ENCODE peak calls at places on chromosome 22, in six cellular contexts. B is H1, V is GM12892, R is GM12878, S is K562, Z is HepG2. N is an unnamed sample.

GRCh38 chr22:45072322-45072903 is 62.6 kb upstream of the PHF21B start:
- DNase-seq in B (no peak), V (no peak), R (no peak), S (peak), Z (no peak), N (no peak)

GRCh38 chr22:48954781-48955311 is 872.8 kb downstream of the BRD1 start:
- DNase-seq in B (no peak), V (no peak), R (no peak), S (no peak), Z (no peak), N (no peak)

GRCh38 chr22:29026579-29026978 is 35.1 kb downstream of the C22orf31 start:
- DNase-seq in B (no peak), V (no peak), R (no peak), S (no peak), Z (no peak), N (no peak)

GRCh38 chr22:42562684-42563083 is 8.9 kb downstream of the SERHL2 start:
- DNase-seq in B (no peak), V (no peak), R (no peak), S (no peak), Z (no peak), N (no peak)

GRCh38 chr22:49207008-49207775 is 620.5 kb downstream of the BRD1 start:
- DNase-seq in B (no peak), V (no peak), R (no peak), S (no peak), Z (no peak), N (no peak)

GRCh38 chr22:40631925-40632324 is 4.6 kb downstream of the MRTFA start:
- DNase-seq in B (no peak), V (no peak), R (no peak), S (no peak), Z (no peak), N (no peak)

GRCh38 chr22:38291201-38291777 is 18.5 kb upstream of the TMEM184B start:
- DNase-seq in B (no peak), V (no peak), R (no peak), S (no peak), Z (no peak), N (no peak)

GRCh38 chr22:18024276-18024939 is at the start of gene MICAL3:
- DNase-seq in B (no peak), V (peak), R (no peak), S (peak), Z (no peak), N (peak)

GRCh38 chr22:39534092-39534506 is 1.6 kb upstream of the RPS19BP1 start:
- DNase-seq in B (no peak), V (no peak), R (no peak), S (no peak), Z (peak), N (no peak)

GRCh38 chr22:33803371-33803770 is 116.9 kb downstream of the LARGE1 start:
- DNase-seq in B (no peak), V (no peak), R (no peak), S (no peak), Z (no peak), N (no peak)

GRCh38 chr22:41873391-41873790 is 40.5 kb downstream of the SREBF2 start:
- DNase-seq in B (no peak), V (no peak), R (no peak), S (no peak), Z (no peak), N (no peak)

GRCh38 chr22:18000441-18001039 is 23.8 kb downstream of the MICAL3 start:
- DNase-seq in B (no peak), V (no peak), R (no peak), S (peak), Z (no peak), N (no peak)

GRCh38 chr22:49448546-49448945 is 379.1 kb downstream of the BRD1 start:
- DNase-seq in B (no peak), V (no peak), R (no peak), S (no peak), Z (no peak), N (no peak)

GRCh38 chr22:40183029-40183581 is 5.4 kb downstream of the TNRC6B start:
- DNase-seq in B (no peak), V (no peak), R (no peak), S (peak), Z (peak), N (no peak)

GRCh38 chr22:50733521-50734342 is 4.3 kb upstream of the ACR start:
- DNase-seq in B (no peak), V (no peak), R (no peak), S (no peak), Z (no peak), N (no peak)

GRCh38 chr22:49460662-49461371 is 366.9 kb downstream of the BRD1 start:
- DNase-seq in B (no peak), V (no peak), R (no peak), S (no peak), Z (no peak), N (no peak)

GRCh38 chr22:25839755-25840154 is 97.8 kb downstream of the MYO18B start:
- DNase-seq in B (no peak), V (no peak), R (no peak), S (no peak), Z (no peak), N (no peak)

GRCh38 chr22:34847072-34847471 is 218.9 kb upstream of the ISX start:
- DNase-seq in B (no peak), V (no peak), R (peak), S (no peak), Z (no peak), N (no peak)

GRCh38 chr22:32958021-32958420 is 100.2 kb downstream of the SYN3 start:
- DNase-seq in B (no peak), V (no peak), R (no peak), S (no peak), Z (no peak), N (no peak)

GRCh38 chr22:43242627-43243026 is 55.7 kb upstream of the TTLL12 start:
- DNase-seq in B (no peak), V (no peak), R (no peak), S (no peak), Z (peak), N (no peak)

GRCh38 chr22:39388261-39389011 is 11.1 kb upstream of the TAB1 start:
- DNase-seq in B (peak), V (peak), R (no peak), S (peak), Z (peak), N (peak)

GRCh38 chr22:50145741-50146439 is 24.6 kb upstream of the PANX2 start:
- DNase-seq in B (no peak), V (no peak), R (no peak), S (no peak), Z (no peak), N (no peak)

GRCh38 chr22:22981670-22982571 is 88.4 kb upstream of the GNAZ start:
- DNase-seq in B (no peak), V (no peak), R (no peak), S (no peak), Z (no peak), N (no peak)

GRCh38 chr22:23409976-23410375 is 170.1 kb downstream of the IGLL1 start:
- DNase-seq in B (no peak), V (no peak), R (no peak), S (no peak), Z (no peak), N (no peak)

GRCh38 chr22:37633082-37633692 is 6.3 kb upstream of the SH3BP1 start:
- DNase-seq in B (no peak), V (peak), R (peak), S (no peak), Z (no peak), N (peak)

GRCh38 chr22:41846268-41847002 is 13.5 kb downstream of the SREBF2 start:
- DNase-seq in B (no peak), V (no peak), R (no peak), S (no peak), Z (no peak), N (no peak)

GRCh38 chr22:41001722-41002122 is 50.5 kb downstream of the RBX1 start:
- DNase-seq in B (no peak), V (no peak), R (no peak), S (no peak), Z (peak), N (no peak)

GRCh38 chr22:45112136-45112879 is 51.4 kb upstream of the NUP50 start:
- DNase-seq in B (no peak), V (no peak), R (no peak), S (no peak), Z (no peak), N (no peak)

GRCh38 chr22:39236321-39237275 is 8.2 kb downstream of the PDGFB start:
- DNase-seq in B (no peak), V (no peak), R (peak), S (peak), Z (no peak), N (no peak)

GRCh38 chr22:40028098-40028425 is 33.3 kb downstream of the FAM83F start:
- DNase-seq in B (no peak), V (no peak), R (no peak), S (no peak), Z (no peak), N (no peak)

GRCh38 chr22:44975444-44976262 is 34.2 kb downstream of the PHF21B start:
- DNase-seq in B (peak), V (peak), R (no peak), S (peak), Z (peak), N (peak)

GRCh38 chr22:46123694-46124382 is 26.5 kb upstream of the PPARA start:
- DNase-seq in B (no peak), V (no peak), R (no peak), S (no peak), Z (no peak), N (no peak)

GRCh38 chr22:46122980-46123693 is 27.2 kb upstream of the PPARA start:
- DNase-seq in B (no peak), V (no peak), R (no peak), S (no peak), Z (no peak), N (no peak)

GRCh38 chr22:46121523-46122287 is 28.6 kb upstream of the PPARA start:
- DNase-seq in B (no peak), V (no peak), R (no peak), S (no peak), Z (no peak), N (no peak)

GRCh38 chr22:46121079-46121478 is 29.2 kb upstream of the PPARA start:
- DNase-seq in B (no peak), V (no peak), R (no peak), S (no peak), Z (no peak), N (no peak)

GRCh38 chr22:46122511-46122971 is 27.8 kb upstream of the PPARA start:
- DNase-seq in B (no peak), V (peak), R (no peak), S (peak), Z (peak), N (peak)
- TF ChIP-seq TAF1 in B (no peak), V (no peak), R (no peak), S (no peak), Z (no peak), N (no peak)

DNA sequence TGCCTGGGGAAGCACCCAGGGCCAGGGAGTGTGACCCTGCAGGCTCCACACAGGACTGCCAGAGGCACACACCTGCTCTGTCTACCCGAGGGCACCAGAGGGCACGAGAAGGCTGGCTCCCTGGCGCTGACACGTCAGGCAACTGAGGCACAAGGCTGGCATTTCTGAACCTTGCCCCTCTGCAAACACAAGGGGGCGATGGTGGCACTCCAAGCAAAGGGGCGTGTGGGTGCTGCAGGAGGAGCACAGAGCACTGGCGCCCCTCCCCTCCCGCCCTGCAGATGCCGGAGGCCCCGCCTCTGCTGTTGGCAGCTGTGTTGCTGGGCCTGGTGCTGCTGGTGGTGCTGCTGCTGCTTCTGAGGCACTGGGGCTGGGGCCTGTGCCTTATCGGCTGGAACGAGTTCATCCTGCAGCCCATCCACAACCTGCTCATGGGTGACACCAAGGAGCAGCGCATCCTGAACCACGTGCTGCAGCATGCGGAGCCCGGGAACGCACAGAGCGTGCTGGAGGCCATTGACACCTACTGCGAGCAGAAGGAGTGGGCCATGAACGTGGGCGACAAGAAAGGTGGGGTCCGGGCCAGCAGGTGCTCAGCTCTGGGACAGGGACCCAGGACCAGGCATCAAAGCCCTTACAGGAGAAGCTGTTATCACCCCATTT is 20.8 kb upstream of the TXNRD2 start:
- DNase-seq in B (peak), V (peak), R (no peak), S (peak), Z (peak), N (peak)
- TF ChIP-seq POLR2A in B (no peak), V (no peak), R (peak), S (peak), Z (peak), N (no peak)

GRCh38 chr22:27074016-27074415 is 416.6 kb downstream of the MIAT start:
- DNase-seq in B (no peak), V (no peak), R (no peak), S (no peak), Z (no peak), N (no peak)

GRCh38 chr22:27080191-27080590 is 422.8 kb downstream of the MIAT start:
- DNase-seq in B (no peak), V (no peak), R (no peak), S (no peak), Z (no peak), N (no peak)

GRCh38 chr22:27075891-27076290 is 418.5 kb downstream of the MIAT start:
- DNase-seq in B (no peak), V (no peak), R (no peak), S (no peak), Z (no peak), N (no peak)

GRCh38 chr22:27075028-27075678 is 417.8 kb downstream of the MIAT start:
- DNase-seq in B (no peak), V (no peak), R (no peak), S (no peak), Z (no peak), N (no peak)
- TF ChIP-seq TAF1 in B (no peak), V (no peak), R (no peak), S (no peak), Z (no peak), N (no peak)

GRCh38 chr22:31343235-31344191 is 2.6 kb downstream of the PATZ1 start:
- DNase-seq in B (peak), V (no peak), R (no peak), S (peak), Z (no peak), N (no peak)
- TF ChIP-seq POLR2A in B (peak), V (peak), R (peak), S (no peak), Z (peak), N (no peak)

DNA sequence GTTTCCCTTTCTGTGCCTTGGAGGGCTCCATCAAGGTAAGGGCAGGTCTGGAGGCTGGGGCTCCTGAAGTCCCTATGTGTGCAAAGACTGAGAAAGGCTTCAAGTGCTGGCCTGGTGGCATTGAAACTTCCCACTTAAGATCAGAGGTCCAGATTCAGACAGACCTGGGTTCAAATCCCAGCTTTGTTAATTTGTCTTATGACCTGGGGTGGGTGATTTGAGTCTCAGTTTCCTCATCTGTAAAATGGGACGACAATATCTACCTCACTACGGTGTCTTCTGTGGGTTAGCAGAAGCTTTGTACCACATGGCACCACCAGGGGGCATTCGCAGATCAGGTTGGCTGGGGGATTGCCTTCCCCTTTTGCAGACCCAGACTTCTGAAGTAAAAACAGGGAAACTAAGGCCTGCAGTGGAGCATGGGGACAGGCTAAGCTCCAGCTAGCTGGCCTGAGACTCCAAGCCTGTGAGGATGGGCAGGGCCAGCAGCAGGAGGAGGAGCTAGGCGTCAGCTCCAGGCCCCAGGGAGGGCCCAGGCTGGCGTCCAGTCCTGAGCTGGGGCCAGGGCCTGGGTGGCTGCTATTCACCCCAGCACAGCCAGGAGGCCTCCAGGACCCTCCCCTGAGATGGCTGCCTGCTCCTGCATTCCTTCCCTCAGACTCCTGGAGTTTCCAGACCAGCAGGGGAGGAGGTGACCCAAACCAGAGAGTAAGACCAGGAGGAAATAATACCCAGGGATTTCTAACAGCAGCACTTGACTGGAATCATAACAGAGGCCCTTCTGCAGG is 1.5 kb downstream of the CASTOR1 start:
- DNase-seq in B (peak), V (peak), R (no peak), S (peak), Z (peak), N (peak)
- TF ChIP-seq TAF1 in B (no peak), V (no peak), R (no peak), S (no peak), Z (peak), N (no peak)

DNA sequence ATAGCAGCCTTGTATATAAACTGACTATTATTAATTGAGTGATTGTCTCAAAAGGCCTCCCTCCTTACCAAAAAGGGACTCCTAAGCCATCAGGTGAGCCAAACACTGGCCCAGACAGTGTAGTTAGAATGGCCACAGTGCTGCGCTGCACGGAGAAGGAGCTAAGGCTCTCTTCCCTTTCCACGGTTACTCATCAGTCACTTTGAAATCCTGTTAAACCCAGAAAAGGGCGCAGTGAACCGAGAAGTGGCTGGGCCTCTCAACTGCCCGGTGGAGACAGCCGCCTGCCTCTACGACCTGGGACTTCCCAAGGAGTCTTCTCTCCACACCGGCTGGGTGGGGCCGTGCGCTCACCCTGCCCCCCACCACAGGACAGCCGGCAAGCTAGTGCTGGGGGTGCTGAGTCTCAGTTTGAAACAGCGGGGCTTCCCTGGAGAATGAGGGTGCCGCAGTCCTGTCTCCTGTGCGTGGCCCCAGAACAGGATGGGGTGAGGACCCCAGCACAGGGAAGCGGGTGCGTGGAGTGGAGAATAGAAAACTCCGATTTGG is 1.3 kb downstream of the MYH9 start:
- DNase-seq in B (no peak), V (peak), R (peak), S (peak), Z (no peak), N (no peak)
- TF ChIP-seq POLR2A in B (no peak), V (no peak), R (no peak), S (no peak), Z (no peak), N (peak)

DNA sequence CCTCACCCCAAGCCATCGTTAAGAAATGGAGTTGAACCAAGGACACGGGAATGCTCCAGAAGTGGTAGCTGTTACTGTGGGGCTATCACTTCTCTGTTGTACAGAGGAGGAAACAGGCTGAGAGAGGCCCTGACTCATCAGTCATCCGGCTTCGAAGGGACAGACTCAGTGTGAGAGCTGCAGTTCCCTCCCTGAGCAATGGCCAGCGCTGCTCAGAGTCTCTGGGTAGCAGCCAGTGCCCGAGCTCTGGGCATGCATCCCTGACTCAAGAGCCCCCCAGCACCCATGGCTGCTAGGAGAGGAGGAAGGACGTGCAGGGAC is 291.4 kb downstream of the TBC1D22A start:
- DNase-seq in B (no peak), V (no peak), R (no peak), S (no peak), Z (no peak), N (no peak)
- TF ChIP-seq TAF1 in B (no peak), V (no peak), R (no peak), S (no peak), Z (no peak), N (no peak)

GRCh38 chr22:19292262-19293230 is 1.0 kb upstream of the CLTCL1 start:
- DNase-seq in B (no peak), V (no peak), R (no peak), S (no peak), Z (no peak), N (no peak)

GRCh38 chr22:19289475-19290161 is 1.9 kb downstream of the CLTCL1 start:
- DNase-seq in B (no peak), V (no peak), R (no peak), S (peak), Z (no peak), N (no peak)

GRCh38 chr22:19290400-19291217 is 910 bp downstream of the CLTCL1 start:
- DNase-seq in B (no peak), V (no peak), R (no peak), S (peak), Z (peak), N (no peak)

GRCh38 chr22:19291218-19291579 is 320 bp downstream of the CLTCL1 start:
- DNase-seq in B (no peak), V (no peak), R (no peak), S (peak), Z (no peak), N (peak)

DNA sequence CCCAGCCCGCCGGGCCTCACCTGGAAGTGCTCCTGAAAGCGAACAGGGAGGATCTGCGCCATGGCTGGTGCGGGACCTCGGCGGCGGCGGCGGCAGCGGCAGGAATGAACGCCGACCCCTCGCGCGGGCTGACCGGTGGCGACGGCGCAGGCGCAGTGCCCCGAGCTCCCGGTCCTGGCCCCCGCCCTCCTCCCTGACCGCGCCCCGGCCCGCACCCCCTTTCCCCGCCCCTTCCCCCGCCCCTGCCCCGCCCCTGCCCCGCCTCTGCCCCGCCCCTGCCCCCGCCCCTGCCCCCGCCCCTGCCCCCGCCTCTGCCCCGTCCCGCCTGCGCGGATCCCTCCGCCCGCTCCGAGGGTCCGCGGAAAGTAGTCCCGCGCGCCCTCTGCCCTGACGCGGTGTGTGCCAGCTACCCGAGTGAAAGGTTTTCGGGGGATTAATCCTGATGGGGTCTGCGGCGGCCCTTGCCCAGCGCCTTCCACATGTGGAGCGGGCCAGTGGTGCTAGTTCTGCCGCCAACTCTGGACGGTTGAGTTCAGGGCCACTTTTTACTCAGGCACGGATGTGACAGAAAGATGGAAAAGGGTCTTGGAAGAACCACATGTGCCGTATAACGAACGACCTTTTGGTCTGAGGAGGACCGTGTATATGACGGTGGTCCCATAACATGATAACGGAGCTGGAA is at the start of gene CLTCL1:
- DNase-seq in B (peak), V (peak), R (peak), S (peak), Z (peak), N (peak)
- TF ChIP-seq POLR2A in B (no peak), V (no peak), R (peak), S (peak), Z (peak), N (no peak)

N was measured in GM12891.